ENCODE peak calls at places on chromosomes 11 and 22, in eight cellular contexts. X is EH; S is Caki2; D is stimulated activated CD4-positive, alpha-beta T cell treated with anti-CD3 and anti-CD28 coated beads, TNF-alpha, amount 100 ng/mL, for 24 hours; W is transverse colon; I is activated T-helper 1 cell treated with Interleukin-2 at 50 U/mL for 16 hours; Z is activated CD4-positive, alpha-beta T cell treated with anti-CD3 and anti-CD28 coated beads, Interleukin-2, amount 10 ng/mL, durations not matched to agents 7 days and 5 days; P is endodermal cell. H is an unnamed sample.

GRCh38 chr11:131408011-131408640 is 37.7 kb downstream of the NTM start:
- DNase-seq in X (peak), S (no peak), D (no peak), W (no peak), I (no peak), Z (no peak), P (peak), H (peak)

GRCh38 chr11:33690290-33691050 is 10.2 kb downstream of the C11orf91 start:
- DNase-seq in X (peak), S (peak), D (no peak), W (no peak), I (no peak), Z (no peak), P (no peak), H (peak)

GRCh38 chr11:112971200-112971599 is 10.0 kb downstream of the NCAM1 start:
- DNase-seq in X (no peak), S (no peak), D (no peak), W (no peak), I (no peak), Z (no peak), P (no peak), H (no peak)

GRCh38 chr11:115384236-115384635 is 120.0 kb downstream of the CADM1 start:
- DNase-seq in X (no peak), S (no peak), D (no peak), W (no peak), I (no peak), Z (no peak), P (no peak), H (no peak)

GRCh38 chr11:116656011-116656410 is 116.8 kb downstream of the BUD13 start:
- DNase-seq in X (no peak), S (no peak), D (no peak), W (no peak), I (no peak), Z (no peak), P (no peak), H (no peak)

GRCh38 chr22:20080776-20081654 is 974 bp downstream of the DGCR8 start:
- DNase-seq in X (peak), S (peak), D (no peak), W (peak), I (no peak), Z (peak), P (peak), H (peak)

GRCh38 chr11:12526789-12527188 is 147.4 kb upstream of the TEAD1 start:
- DNase-seq in X (peak), S (no peak), D (no peak), W (no peak), I (no peak), Z (no peak), P (no peak), H (peak)

GRCh38 chr11:69317401-69318092 is 23.6 kb downstream of the MYEOV start:
- DNase-seq in X (peak), S (no peak), D (no peak), W (no peak), I (no peak), Z (no peak), P (no peak), H (peak)

GRCh38 chr11:33893711-33894401 is 2.0 kb upstream of the LMO2 start:
- DNase-seq in X (no peak), S (no peak), D (peak), W (no peak), I (peak), Z (peak), P (no peak), H (peak)

GRCh38 chr22:27499121-27499520 is 302.4 kb downstream of the MN1 start:
- DNase-seq in X (no peak), S (no peak), D (no peak), W (no peak), I (no peak), Z (no peak), P (no peak), H (no peak)

GRCh38 chr11:18046116-18046777 is at the start of gene TPH1:
- DNase-seq in X (peak), S (no peak), D (no peak), W (peak), I (no peak), Z (no peak), P (peak), H (peak)

GRCh38 chr11:69274531-69275016 is 19.4 kb upstream of the MYEOV start:
- DNase-seq in X (no peak), S (no peak), D (no peak), W (peak), I (no peak), Z (no peak), P (peak), H (no peak)

GRCh38 chr11:126194121-126194543 is 17.3 kb downstream of the RPUSD4 start:
- DNase-seq in X (peak), S (no peak), D (peak), W (peak), I (no peak), Z (peak), P (peak), H (peak)

GRCh38 chr11:77596626-77597025 is 6.9 kb downstream of the AQP11 start:
- DNase-seq in X (peak), S (no peak), D (no peak), W (no peak), I (no peak), Z (no peak), P (no peak), H (peak)

GRCh38 chr22:30905696-30906341 is 62.8 kb downstream of the MORC2 start:
- DNase-seq in X (no peak), S (no peak), D (no peak), W (no peak), I (no peak), Z (no peak), P (peak), H (no peak)

GRCh38 chr11:57792060-57792541 is 30.5 kb downstream of the CTNND1 start:
- DNase-seq in X (peak), S (no peak), D (peak), W (peak), I (peak), Z (peak), P (no peak), H (peak)

GRCh38 chr11:1138053-1138452 is 19.7 kb upstream of the MUC5AC start:
- DNase-seq in X (peak), S (peak), D (peak), W (no peak), I (no peak), Z (no peak), P (no peak), H (peak)

GRCh38 chr11:32385998-32386397 is 49.3 kb downstream of the WT1 start:
- DNase-seq in X (peak), S (peak), D (no peak), W (peak), I (no peak), Z (no peak), P (peak), H (peak)

GRCh38 chr11:72591785-72592490 is 82.3 kb downstream of the PDE2A start:
- DNase-seq in X (no peak), S (no peak), D (peak), W (no peak), I (peak), Z (peak), P (no peak), H (no peak)

GRCh38 chr11:829946-830294 is 2.2 kb downstream of the CRACR2B start:
- DNase-seq in X (no peak), S (no peak), D (no peak), W (no peak), I (no peak), Z (no peak), P (no peak), H (no peak)

GRCh38 chr22:37911697-37912096 is 5.6 kb downstream of the MICALL1 start:
- DNase-seq in X (no peak), S (no peak), D (no peak), W (no peak), I (no peak), Z (no peak), P (peak), H (no peak)

GRCh38 chr22:29458551-29458950 is 20.2 kb downstream of the RFPL1 start:
- DNase-seq in X (no peak), S (no peak), D (no peak), W (no peak), I (no peak), Z (no peak), P (no peak), H (no peak)

GRCh38 chr22:28023036-28023435 is 104.0 kb upstream of the PITPNB start:
- DNase-seq in X (no peak), S (no peak), D (no peak), W (no peak), I (no peak), Z (no peak), P (no peak), H (no peak)

GRCh38 chr11:126158054-126158791 is 53.2 kb downstream of the RPUSD4 start:
- DNase-seq in X (no peak), S (no peak), D (no peak), W (no peak), I (no peak), Z (no peak), P (no peak), H (no peak)

GRCh38 chr11:1821562-1821961 is 13.2 kb upstream of the SYT8 start:
- DNase-seq in X (no peak), S (no peak), D (no peak), W (no peak), I (no peak), Z (no peak), P (no peak), H (no peak)

GRCh38 chr11:71355266-71355665 is 92.9 kb downstream of the DHCR7 start:
- DNase-seq in X (no peak), S (peak), D (no peak), W (no peak), I (no peak), Z (no peak), P (no peak), H (no peak)

GRCh38 chr11:1879941-1880720 is 11.6 kb downstream of the PRR33 start:
- DNase-seq in X (peak), S (no peak), D (no peak), W (no peak), I (no peak), Z (no peak), P (no peak), H (peak)

GRCh38 chr11:34773211-34773610 is 143.0 kb downstream of the APIP start:
- DNase-seq in X (no peak), S (no peak), D (no peak), W (no peak), I (no peak), Z (no peak), P (no peak), H (no peak)

GRCh38 chr11:120832609-120833221 is 191.2 kb upstream of the TBCEL start:
- DNase-seq in X (no peak), S (no peak), D (no peak), W (no peak), I (no peak), Z (no peak), P (no peak), H (no peak)

GRCh38 chr22:24156146-24156914 is 25.0 kb upstream of the SUSD2 start:
- DNase-seq in X (peak), S (no peak), D (peak), W (peak), I (peak), Z (peak), P (no peak), H (peak)

GRCh38 chr11:78926633-78927347 is 352.1 kb upstream of the NARS2 start:
- DNase-seq in X (peak), S (no peak), D (no peak), W (no peak), I (no peak), Z (no peak), P (no peak), H (no peak)

GRCh38 chr11:62337682-62338181 is 484 bp downstream of the ASRGL1 start:
- DNase-seq in X (peak), S (no peak), D (no peak), W (peak), I (peak), Z (no peak), P (peak), H (no peak)

GRCh38 chr11:116832350-116833290 is 2.9 kb downstream of the APOC3 start:
- DNase-seq in X (no peak), S (no peak), D (no peak), W (no peak), I (no peak), Z (no peak), P (no peak), H (no peak)

GRCh38 chr11:4713241-4713640 is 8.7 kb downstream of the MMP26 start:
- DNase-seq in X (no peak), S (no peak), D (no peak), W (no peak), I (no peak), Z (no peak), P (no peak), H (no peak)

GRCh38 chr11:33982661-33983060 is 68.9 kb upstream of the CAPRIN1 start:
- DNase-seq in X (no peak), S (no peak), D (no peak), W (no peak), I (no peak), Z (no peak), P (no peak), H (no peak)

GRCh38 chr11:95304777-95305176 is 73.8 kb upstream of the SESN3 start:
- DNase-seq in X (no peak), S (no peak), D (no peak), W (no peak), I (no peak), Z (no peak), P (no peak), H (no peak)

GRCh38 chr11:133988686-133989410 is 32.1 kb upstream of the IGSF9B start:
- DNase-seq in X (no peak), S (no peak), D (no peak), W (no peak), I (no peak), Z (no peak), P (no peak), H (no peak)

H was measured in iris pigment epithelial cell.